ENCODE peak calls at places on chromosome 4, in six cellular contexts. Z, K, U, I, J and C are unnamed samples.

GRCh38 chr4:23614284-23614892 is 275.5 kb downstream of the PPARGC1A start:
- DNase-seq in I (no peak), Z (no peak), K (peak), J (no peak), U (peak), C (no peak)

GRCh38 chr4:143021384-143021783 is 163.3 kb upstream of the USP38 start:
- DNase-seq in J (no peak), I (no peak), U (no peak), Z (no peak), K (peak), C (no peak)

GRCh38 chr4:182265881-182266280 is 22.7 kb downstream of the TENM3 start:
- DNase-seq in J (no peak), I (peak), K (no peak), U (no peak), Z (no peak), C (no peak)

GRCh38 chr4:123671633-123672404 is 275.2 kb downstream of the SPRY1 start:
- DNase-seq in I (no peak), J (no peak), Z (no peak), K (peak), U (no peak), C (no peak)

GRCh38 chr4:34676390-34676789 is 1567.9 kb downstream of the ARAP2 start:
- DNase-seq in J (no peak), K (no peak), I (no peak), Z (no peak), U (no peak), C (no peak)

GRCh38 chr4:54232151-54232688 is 3.1 kb downstream of the PDGFRA start:
- DNase-seq in I (no peak), U (peak), Z (no peak), J (no peak), K (no peak), C (no peak)

GRCh38 chr4:57109847-57110634 is at the start of gene IGFBP7:
- DNase-seq in Z (peak), J (peak), U (no peak), I (peak), K (peak), C (no peak)

GRCh38 chr4:151665022-151665421 is 95.8 kb downstream of the GATB start:
- DNase-seq in I (peak), K (no peak), U (no peak), J (no peak), Z (no peak), C (no peak)

GRCh38 chr4:169618986-169619385 is 1.4 kb upstream of the CLCN3 start:
- DNase-seq in K (no peak), J (no peak), U (no peak), I (no peak), Z (no peak), C (no peak)

GRCh38 chr4:26830701-26831100 is 29.9 kb upstream of the STIM2 start:
- DNase-seq in K (no peak), U (no peak), I (no peak), Z (no peak), J (no peak), C (no peak)

GRCh38 chr4:76984788-76985211 is 35.2 kb downstream of the SEPTIN11 start:
- DNase-seq in I (peak), Z (peak), U (peak), K (no peak), J (no peak), C (no peak)

GRCh38 chr4:139849219-139849618 is 183.6 kb downstream of the MGST2 start:
- DNase-seq in Z (no peak), I (no peak), J (no peak), K (no peak), U (no peak), C (no peak)

GRCh38 chr4:127370495-127371069 is 262.2 kb upstream of the INTU start:
- DNase-seq in I (no peak), K (no peak), J (no peak), Z (no peak), U (peak), C (no peak)

GRCh38 chr4:2591189-2591588 is 54.7 kb downstream of the FAM193A start:
- DNase-seq in U (peak), K (no peak), J (no peak), I (no peak), Z (no peak), C (no peak)

GRCh38 chr4:149534779-149535178 is 280.9 kb downstream of the IQCM start:
- DNase-seq in J (no peak), Z (no peak), I (no peak), K (no peak), U (peak), C (no peak)

GRCh38 chr4:172202480-172203076 is 389.4 kb downstream of the GALNTL6 start:
- DNase-seq in K (peak), J (no peak), I (no peak), Z (no peak), U (peak), C (no peak)

GRCh38 chr4:112060212-112060611 is 85.0 kb upstream of the FAM241A start:
- DNase-seq in I (no peak), J (no peak), K (peak), Z (no peak), U (peak), C (no peak)

GRCh38 chr4:147582386-147583077 is 34.7 kb upstream of the TMEM184C start:
- DNase-seq in I (no peak), J (no peak), Z (no peak), K (no peak), U (peak), C (no peak)

GRCh38 chr4:1210971-1211370 is 38.0 kb downstream of the CTBP1 start:
- DNase-seq in J (peak), U (no peak), Z (no peak), I (peak), K (no peak), C (no peak)

GRCh38 chr4:48774760-48775398 is 5.2 kb downstream of the FRYL start:
- DNase-seq in J (no peak), K (no peak), I (no peak), U (no peak), Z (no peak), C (no peak)

GRCh38 chr4:7964890-7965662 is 25.4 kb upstream of the AFAP1 start:
- DNase-seq in K (no peak), Z (no peak), U (peak), J (no peak), I (peak), C (peak)

DNA sequence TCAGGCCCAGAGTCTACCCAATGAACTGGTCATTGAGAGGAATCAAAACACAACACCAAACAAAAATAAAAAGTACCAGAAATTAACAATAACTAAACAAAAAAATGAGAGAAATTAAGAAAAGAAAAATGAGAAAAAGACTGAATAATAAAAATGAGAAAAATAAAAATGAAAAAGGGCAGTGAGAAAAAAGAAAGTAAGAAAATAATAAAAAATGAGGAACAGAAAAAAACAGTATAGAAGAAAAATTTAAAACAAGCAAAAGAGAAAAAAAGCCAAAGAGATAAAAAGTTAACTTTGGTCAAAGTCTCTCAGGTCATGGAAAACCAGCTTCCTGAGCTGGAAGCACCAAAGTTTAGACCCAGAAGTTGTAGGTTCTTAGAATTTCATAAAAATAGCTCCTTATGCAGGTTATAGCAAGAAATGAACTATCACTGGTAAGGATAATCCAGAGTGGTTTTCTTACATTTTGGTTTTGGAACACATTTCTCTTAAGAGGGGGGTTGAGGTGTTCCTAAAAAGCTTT is 51.0 kb upstream of the WDR17 start:
- DNase-seq in I (no peak), Z (no peak), U (no peak), J (no peak), K (no peak), C (no peak)
- TF ChIP-seq CTCF in I (no peak), Z (no peak), U (no peak), J (no peak), K (no peak), C (no peak)

DNA sequence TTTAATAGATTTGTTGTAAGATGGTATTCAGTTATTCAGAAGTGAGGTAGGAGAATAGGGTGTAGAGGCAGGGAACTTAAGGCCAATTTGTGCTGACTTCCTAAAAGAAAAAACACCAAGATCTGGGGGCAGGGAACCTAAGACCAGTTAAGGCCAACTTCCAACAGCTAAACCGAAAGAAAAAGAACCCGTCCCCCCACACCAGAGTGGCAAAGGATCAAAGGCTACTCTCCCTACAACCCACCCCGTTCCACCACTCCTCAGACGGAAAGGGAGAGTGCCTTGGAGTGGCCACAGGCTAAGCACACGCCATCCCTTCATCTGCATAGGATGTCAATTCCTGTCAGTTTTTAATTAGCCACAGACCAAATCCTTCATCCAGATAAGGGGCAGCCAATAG is 3.7 kb upstream of the ZNF718 start:
- DNase-seq in J (no peak), I (no peak), U (no peak), K (no peak), Z (no peak), C (no peak)
- TF ChIP-seq CTCF in J (no peak), I (no peak), U (no peak), K (no peak), Z (no peak), C (no peak)

DNA sequence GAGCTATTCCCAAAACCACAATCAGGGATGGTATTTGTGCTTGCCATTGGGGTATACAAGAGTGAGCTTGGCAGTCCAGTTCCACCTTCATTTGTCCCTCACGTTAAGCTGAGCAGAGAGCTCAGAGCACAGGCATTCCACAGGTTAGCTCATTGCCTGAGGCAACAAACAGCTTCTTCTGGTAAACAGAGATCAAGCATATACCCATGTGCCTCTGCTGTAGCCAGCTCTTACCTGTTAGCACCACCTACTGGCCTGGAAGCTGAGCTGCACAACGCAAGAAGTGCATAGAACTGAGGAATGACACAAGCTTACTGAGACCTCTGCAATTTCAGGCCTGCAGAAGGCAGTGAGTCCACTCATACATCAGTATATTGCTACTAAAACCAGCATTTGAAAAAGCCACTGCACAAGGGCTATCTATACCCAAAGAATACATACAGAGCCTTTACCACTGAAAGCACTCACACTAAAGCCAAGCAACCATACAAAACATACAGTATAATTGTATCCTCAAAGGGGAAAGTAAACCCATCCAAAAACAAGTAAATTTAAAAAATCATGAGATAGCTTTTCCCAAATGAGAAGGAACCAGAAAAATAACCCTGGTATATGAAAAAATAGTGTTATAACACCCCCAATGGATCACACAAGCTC is 258.3 kb upstream of the GABRA2 start:
- DNase-seq in I (no peak), K (peak), Z (no peak), J (no peak), U (peak), C (no peak)
- TF ChIP-seq CTCF in I (no peak), K (peak), Z (no peak), J (peak), U (peak), C (no peak)

DNA sequence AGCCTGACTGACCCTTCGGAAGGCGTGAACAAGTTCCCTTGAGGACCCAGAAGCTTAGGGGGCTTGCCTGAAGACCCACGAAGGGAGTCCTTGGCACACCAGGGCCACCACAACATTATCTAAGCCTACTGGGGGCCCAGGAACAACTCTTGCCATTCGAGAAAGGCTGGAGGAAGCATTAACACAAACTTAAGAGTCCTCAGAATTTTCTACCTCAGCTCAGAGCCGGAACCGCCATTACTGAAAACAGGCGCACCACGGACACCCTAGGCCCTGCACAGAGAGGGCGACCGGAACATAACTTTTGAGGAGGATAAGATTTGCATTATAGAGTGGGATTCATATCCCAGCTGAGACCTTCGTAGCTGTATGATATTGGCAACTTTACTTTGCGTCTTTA is 229.1 kb downstream of the ADAM29 start:
- DNase-seq in U (no peak), Z (no peak), K (no peak), J (no peak), I (no peak), C (no peak)
- TF ChIP-seq CTCF in U (no peak), Z (no peak), K (no peak), J (no peak), I (no peak), C (no peak)

GRCh38 chr4:158261480-158261879 is 51.2 kb downstream of the TMEM144 start:
- DNase-seq in I (no peak), U (no peak), J (no peak), Z (no peak), K (no peak), C (no peak)

GRCh38 chr4:158255727-158256324 is 45.5 kb downstream of the TMEM144 start:
- DNase-seq in J (no peak), I (no peak), U (peak), Z (no peak), K (no peak), C (no peak)

GRCh38 chr4:158254328-158254727 is 44.0 kb downstream of the TMEM144 start:
- DNase-seq in K (no peak), U (no peak), I (no peak), Z (no peak), J (no peak), C (no peak)

DNA sequence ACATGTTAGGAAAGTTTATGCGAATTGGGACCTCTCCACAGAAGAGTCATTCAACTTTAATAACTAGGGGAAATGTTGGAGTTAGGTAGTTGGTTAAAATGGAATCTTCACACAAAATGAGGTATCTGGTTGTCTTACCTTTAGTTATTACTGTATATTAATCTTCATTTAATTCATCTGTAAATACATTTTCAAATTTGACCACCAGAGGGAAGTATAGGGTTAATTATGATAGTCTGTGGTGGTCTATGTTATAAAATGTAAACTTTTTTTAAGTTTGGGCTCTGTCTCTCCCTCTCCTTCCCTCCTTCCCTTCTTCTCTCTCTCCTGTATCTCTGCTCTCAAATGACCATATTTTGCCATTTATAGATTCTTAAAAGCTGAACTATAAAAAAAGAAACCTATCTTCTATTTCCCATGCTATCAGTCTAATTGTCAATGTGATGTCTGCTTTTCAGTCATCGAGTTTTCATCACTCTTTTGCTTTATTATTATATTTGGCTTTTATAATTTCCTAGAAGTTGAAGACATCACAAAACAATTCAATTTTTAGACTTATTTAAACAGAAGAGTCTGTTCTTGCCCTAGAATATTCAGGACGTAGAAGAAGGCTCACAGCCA is 49.8 kb downstream of the TMEM144 start:
- DNase-seq in Z (no peak), I (no peak), U (peak), J (no peak), K (no peak), C (no peak)
- TF ChIP-seq CTCF in Z (peak), I (no peak), U (peak), J (peak), K (peak), C (no peak)

DNA sequence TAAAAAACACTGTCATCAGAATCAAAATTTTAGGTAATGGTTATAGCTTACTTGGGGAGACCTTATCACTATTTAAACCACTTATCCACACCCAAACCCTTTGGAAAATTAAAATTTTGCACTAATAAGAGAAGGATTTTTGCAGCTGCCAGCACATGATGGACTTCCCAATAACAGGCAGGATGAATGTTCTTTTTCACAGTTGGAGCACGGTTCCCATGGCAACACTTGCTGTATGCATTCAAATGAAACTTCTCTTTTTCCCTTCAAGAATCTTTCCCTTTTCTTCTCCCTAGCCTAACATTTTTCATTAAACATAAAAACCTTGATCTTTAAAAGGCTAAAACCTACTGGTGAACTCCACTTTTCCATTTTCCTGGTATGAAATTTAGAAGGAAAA is 768.2 kb downstream of the KCTD8 start:
- DNase-seq in I (no peak), K (no peak), U (no peak), J (no peak), Z (no peak), C (no peak)
- TF ChIP-seq CTCF in I (no peak), K (no peak), U (no peak), J (no peak), Z (no peak), C (no peak)

GRCh38 chr4:82852751-82853053 is 38.3 kb downstream of the SEC31A start:
- DNase-seq in U (no peak), Z (no peak), J (no peak), I (no peak), K (no peak), C (no peak)

GRCh38 chr4:82850684-82851083 is 40.3 kb downstream of the SEC31A start:
- DNase-seq in U (no peak), I (no peak), J (no peak), K (no peak), Z (no peak), C (no peak)

GRCh38 chr4:82851318-82851717 is 39.6 kb downstream of the SEC31A start:
- DNase-seq in U (no peak), Z (no peak), K (no peak), I (no peak), J (no peak), C (no peak)

GRCh38 chr4:82848706-82849105 is 42.2 kb downstream of the SEC31A start:
- DNase-seq in I (no peak), U (no peak), Z (no peak), K (no peak), J (no peak), C (no peak)

DNA sequence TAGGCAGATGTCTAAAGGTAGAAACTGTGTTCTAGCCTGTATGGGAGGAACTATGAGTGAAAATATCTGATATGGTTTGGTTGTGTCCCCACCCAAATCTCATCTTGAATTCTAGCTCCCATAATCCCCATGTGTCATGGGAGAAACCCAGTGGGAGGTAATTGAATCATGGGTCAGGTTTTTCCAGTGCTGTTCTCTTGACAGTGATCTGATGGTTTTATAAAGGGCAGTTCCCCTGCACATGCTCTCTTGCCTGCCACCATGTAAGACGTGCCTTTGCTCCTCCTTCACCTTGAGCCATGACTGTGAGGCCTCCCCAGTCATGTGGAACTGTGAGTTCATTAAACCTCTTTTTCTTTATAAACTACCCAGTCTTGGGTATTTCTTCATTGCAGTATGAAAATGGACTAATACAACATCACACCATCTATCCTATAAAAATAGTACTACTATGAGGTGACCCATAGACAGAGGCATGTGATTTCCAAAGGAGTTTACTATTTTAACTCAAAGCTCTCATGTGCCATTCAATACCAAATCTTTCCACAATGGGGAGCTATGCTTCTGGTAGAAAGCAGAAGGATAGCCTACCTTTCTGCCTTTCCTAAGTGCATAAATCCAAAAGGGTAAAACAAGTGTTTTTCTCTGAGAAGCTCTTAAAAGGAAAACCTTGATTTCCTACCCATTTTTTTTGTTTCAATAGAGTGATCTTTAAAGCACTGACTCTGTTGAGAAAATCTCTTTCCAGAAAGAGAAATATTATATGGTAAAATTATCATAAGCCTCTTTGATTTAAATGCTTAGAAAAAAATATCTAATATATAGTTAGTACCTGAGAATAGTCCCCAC is 38.8 kb downstream of the SEC31A start:
- DNase-seq in K (no peak), I (no peak), J (no peak), U (peak), Z (no peak), C (no peak)
- TF ChIP-seq CTCF in K (no peak), I (no peak), J (peak), U (peak), Z (peak), C (no peak)

GRCh38 chr4:136967069-136967468 is 565.2 kb downstream of the PCDH18 start:
- DNase-seq in J (no peak), U (no peak), Z (no peak), K (no peak), I (no peak), C (no peak)

GRCh38 chr4:136962868-136963267 is 569.4 kb downstream of the PCDH18 start:
- DNase-seq in U (no peak), J (no peak), Z (no peak), I (no peak), K (no peak), C (no peak)
- TF ChIP-seq CTCF in U (no peak), J (no peak), Z (no peak), I (no peak), K (no peak), C (no peak)